ENCODE peak calls at places on chromosomes 4 and X, in nine cellular contexts. One of them, this sample, is unnamed. For H3K4me1, the result is how much of the 10 kb centered on the place peaks cover.

GRCh38 chr4:72319596-72319995 is 249.4 kb downstream of the ADAMTS3 start:
- DNase-seq in mesenchymal stem cell: no peak
- DNase-seq in right atrium auricular region: no peak
- DNase-seq in breast epithelium: no peak
- DNase-seq in PC-3: peak
- DNase-seq in thoracic aorta: no peak
- DNase-seq in transverse colon: no peak
- DNase-seq in uterus: no peak
- DNase-seq in tibial nerve: no peak
- DNase-seq in this sample: no peak

GRCh38 chr4:163544407-163545038 is 50.0 kb downstream of the TMA16 start:
- DNase-seq in mesenchymal stem cell: peak
- DNase-seq in right atrium auricular region: peak
- DNase-seq in breast epithelium: no peak
- DNase-seq in PC-3: peak
- DNase-seq in thoracic aorta: no peak
- DNase-seq in transverse colon: peak
- DNase-seq in uterus: peak
- DNase-seq in tibial nerve: peak
- DNase-seq in this sample: peak

GRCh38 chrX:145190801-145191389 is 56.4 kb upstream of the SPANXN1 start:
- DNase-seq in mesenchymal stem cell: peak
- DNase-seq in right atrium auricular region: no peak
- DNase-seq in breast epithelium: no peak
- DNase-seq in PC-3: peak
- DNase-seq in thoracic aorta: no peak
- DNase-seq in transverse colon: no peak
- DNase-seq in uterus: no peak
- DNase-seq in tibial nerve: no peak
- DNase-seq in this sample: no peak

GRCh38 chrX:20362268-20363002 is 95.7 kb upstream of the RPS6KA3 start:
- DNase-seq in mesenchymal stem cell: peak
- DNase-seq in right atrium auricular region: no peak
- DNase-seq in breast epithelium: no peak
- DNase-seq in PC-3: peak
- DNase-seq in thoracic aorta: no peak
- DNase-seq in transverse colon: no peak
- DNase-seq in uterus: no peak
- DNase-seq in tibial nerve: peak
- DNase-seq in this sample: no peak

GRCh38 chr4:853416-853781 is 27.5 kb upstream of the CPLX1 start:
- DNase-seq in mesenchymal stem cell: no peak
- DNase-seq in right atrium auricular region: no peak
- DNase-seq in breast epithelium: no peak
- DNase-seq in PC-3: no peak
- DNase-seq in thoracic aorta: no peak
- DNase-seq in transverse colon: no peak
- DNase-seq in uterus: no peak
- DNase-seq in tibial nerve: no peak
- DNase-seq in this sample: no peak

GRCh38 chrX:10190367-10190766 is 33.6 kb downstream of the CLCN4 start:
- DNase-seq in mesenchymal stem cell: peak
- DNase-seq in right atrium auricular region: no peak
- DNase-seq in breast epithelium: no peak
- DNase-seq in PC-3: peak
- DNase-seq in thoracic aorta: no peak
- DNase-seq in transverse colon: peak
- DNase-seq in uterus: peak
- DNase-seq in tibial nerve: peak
- DNase-seq in this sample: no peak

GRCh38 chr4:81971637-81972036 is 402.2 kb downstream of the HNRNPD start:
- DNase-seq in mesenchymal stem cell: no peak
- DNase-seq in right atrium auricular region: no peak
- DNase-seq in breast epithelium: no peak
- DNase-seq in PC-3: no peak
- DNase-seq in thoracic aorta: no peak
- DNase-seq in transverse colon: no peak
- DNase-seq in uterus: no peak
- DNase-seq in tibial nerve: no peak
- DNase-seq in this sample: no peak

GRCh38 chr4:122968227-122968812 is 45.9 kb upstream of the NUDT6 start:
- DNase-seq in mesenchymal stem cell: no peak
- DNase-seq in right atrium auricular region: no peak
- DNase-seq in breast epithelium: no peak
- DNase-seq in PC-3: peak
- DNase-seq in thoracic aorta: no peak
- DNase-seq in transverse colon: no peak
- DNase-seq in uterus: no peak
- DNase-seq in tibial nerve: no peak
- DNase-seq in this sample: no peak

GRCh38 chrX:16101581-16101980 is 21.8 kb upstream of the GRPR start:
- DNase-seq in mesenchymal stem cell: no peak
- DNase-seq in right atrium auricular region: no peak
- DNase-seq in breast epithelium: no peak
- DNase-seq in PC-3: no peak
- DNase-seq in thoracic aorta: no peak
- DNase-seq in transverse colon: no peak
- DNase-seq in uterus: no peak
- DNase-seq in tibial nerve: no peak
- DNase-seq in this sample: no peak

GRCh38 chr4:67871867-67872266 is 11.9 kb downstream of the TMPRSS11D start:
- DNase-seq in mesenchymal stem cell: peak
- DNase-seq in right atrium auricular region: no peak
- DNase-seq in breast epithelium: no peak
- DNase-seq in PC-3: peak
- DNase-seq in thoracic aorta: no peak
- DNase-seq in transverse colon: no peak
- DNase-seq in uterus: no peak
- DNase-seq in tibial nerve: no peak
- DNase-seq in this sample: no peak

GRCh38 chrX:120672389-120672788 is 42.5 kb upstream of the C1GALT1C1 start:
- DNase-seq in mesenchymal stem cell: peak
- DNase-seq in right atrium auricular region: peak
- DNase-seq in breast epithelium: no peak
- DNase-seq in PC-3: peak
- DNase-seq in thoracic aorta: peak
- DNase-seq in transverse colon: no peak
- DNase-seq in uterus: peak
- DNase-seq in tibial nerve: peak
- DNase-seq in this sample: peak

GRCh38 chr4:2800691-2801596 is 8.1 kb downstream of the SH3BP2 start:
- DNase-seq in mesenchymal stem cell: peak
- DNase-seq in right atrium auricular region: peak
- DNase-seq in breast epithelium: peak
- DNase-seq in PC-3: no peak
- DNase-seq in thoracic aorta: no peak
- DNase-seq in transverse colon: peak
- DNase-seq in uterus: peak
- DNase-seq in tibial nerve: peak
- DNase-seq in this sample: peak

GRCh38 chrX:39125834-39126233 is 324.6 kb downstream of the MID1IP1 start:
- DNase-seq in mesenchymal stem cell: no peak
- DNase-seq in right atrium auricular region: no peak
- DNase-seq in breast epithelium: no peak
- DNase-seq in PC-3: no peak
- DNase-seq in thoracic aorta: no peak
- DNase-seq in transverse colon: no peak
- DNase-seq in uterus: no peak
- DNase-seq in tibial nerve: peak
- DNase-seq in this sample: no peak

GRCh38 chrX:30971761-30972603 is 82.9 kb upstream of the TAB3 start:
- DNase-seq in mesenchymal stem cell: peak
- DNase-seq in right atrium auricular region: no peak
- DNase-seq in breast epithelium: no peak
- DNase-seq in PC-3: peak
- DNase-seq in thoracic aorta: no peak
- DNase-seq in transverse colon: peak
- DNase-seq in uterus: no peak
- DNase-seq in tibial nerve: no peak
- DNase-seq in this sample: no peak

GRCh38 chr4:52657630-52658501 is 1.2 kb downstream of the USP46 start:
- DNase-seq in mesenchymal stem cell: peak
- DNase-seq in right atrium auricular region: peak
- DNase-seq in breast epithelium: no peak
- DNase-seq in PC-3: peak
- DNase-seq in thoracic aorta: no peak
- DNase-seq in transverse colon: no peak
- DNase-seq in uterus: peak
- DNase-seq in tibial nerve: peak
- DNase-seq in this sample: no peak

GRCh38 chr4:124139044-124139443 is 573.5 kb downstream of the ANKRD50 start:
- DNase-seq in mesenchymal stem cell: no peak
- DNase-seq in right atrium auricular region: no peak
- DNase-seq in breast epithelium: no peak
- DNase-seq in PC-3: no peak
- DNase-seq in thoracic aorta: no peak
- DNase-seq in transverse colon: no peak
- DNase-seq in uterus: no peak
- DNase-seq in tibial nerve: no peak
- DNase-seq in this sample: no peak

GRCh38 chrX:140504371-140505324 is at the start of gene SOX3:
- DNase-seq in mesenchymal stem cell: no peak
- DNase-seq in right atrium auricular region: no peak
- DNase-seq in breast epithelium: no peak
- DNase-seq in PC-3: no peak
- DNase-seq in thoracic aorta: no peak
- DNase-seq in transverse colon: no peak
- DNase-seq in uterus: no peak
- DNase-seq in tibial nerve: no peak
- DNase-seq in this sample: no peak

GRCh38 chr4:37066149-37066548 is 178.4 kb upstream of the NWD2 start:
- DNase-seq in mesenchymal stem cell: no peak
- DNase-seq in right atrium auricular region: no peak
- DNase-seq in breast epithelium: no peak
- DNase-seq in PC-3: peak
- DNase-seq in thoracic aorta: no peak
- DNase-seq in transverse colon: no peak
- DNase-seq in uterus: no peak
- DNase-seq in tibial nerve: no peak
- DNase-seq in this sample: no peak

GRCh38 chr4:152779513-152780266 is at the start of the genes ARFIP1 and TIGD4:
- DNase-seq in mesenchymal stem cell: peak
- DNase-seq in right atrium auricular region: peak
- DNase-seq in breast epithelium: peak
- DNase-seq in PC-3: peak
- DNase-seq in thoracic aorta: peak
- DNase-seq in transverse colon: peak
- DNase-seq in uterus: peak
- DNase-seq in tibial nerve: peak
- DNase-seq in this sample: peak
- H3K4me1 ChIP-seq in mesenchymal stem cell: under half
- H3K4me1 ChIP-seq in right atrium auricular region: under half
- H3K4me1 ChIP-seq in breast epithelium: under half
- H3K4me1 ChIP-seq in PC-3: under half
- H3K4me1 ChIP-seq in thoracic aorta: under half
- H3K4me1 ChIP-seq in transverse colon: under half
- H3K4me1 ChIP-seq in uterus: under half
- H3K4me1 ChIP-seq in tibial nerve: under half
- H3K4me1 ChIP-seq in this sample: half or more

GRCh38 chr4:173527103-173527876 is 2.7 kb downstream of the HAND2 start:
- DNase-seq in mesenchymal stem cell: peak
- DNase-seq in right atrium auricular region: no peak
- DNase-seq in breast epithelium: no peak
- DNase-seq in PC-3: no peak
- DNase-seq in thoracic aorta: no peak
- DNase-seq in transverse colon: no peak
- DNase-seq in uterus: no peak
- DNase-seq in tibial nerve: no peak
- DNase-seq in this sample: no peak

GRCh38 chr4:173530326-173531062 is 465 bp upstream of the HAND2 start:
- DNase-seq in mesenchymal stem cell: no peak
- DNase-seq in right atrium auricular region: no peak
- DNase-seq in breast epithelium: no peak
- DNase-seq in PC-3: no peak
- DNase-seq in thoracic aorta: no peak
- DNase-seq in transverse colon: no peak
- DNase-seq in uterus: no peak
- DNase-seq in tibial nerve: no peak
- DNase-seq in this sample: no peak

GRCh38 chr4:173526724-173527102 is 3.3 kb downstream of the HAND2 start:
- DNase-seq in mesenchymal stem cell: no peak
- DNase-seq in right atrium auricular region: no peak
- DNase-seq in breast epithelium: no peak
- DNase-seq in PC-3: no peak
- DNase-seq in thoracic aorta: no peak
- DNase-seq in transverse colon: no peak
- DNase-seq in uterus: no peak
- DNase-seq in tibial nerve: no peak
- DNase-seq in this sample: no peak

GRCh38 chr4:173529505-173530325 is at the start of gene HAND2:
- DNase-seq in mesenchymal stem cell: peak
- DNase-seq in right atrium auricular region: peak
- DNase-seq in breast epithelium: no peak
- DNase-seq in PC-3: no peak
- DNase-seq in thoracic aorta: no peak
- DNase-seq in transverse colon: peak
- DNase-seq in uterus: peak
- DNase-seq in tibial nerve: no peak
- DNase-seq in this sample: peak

GRCh38 chr4:173528378-173529321 is 1.4 kb downstream of the HAND2 start:
- DNase-seq in mesenchymal stem cell: peak
- DNase-seq in right atrium auricular region: no peak
- DNase-seq in breast epithelium: no peak
- DNase-seq in PC-3: no peak
- DNase-seq in thoracic aorta: no peak
- DNase-seq in transverse colon: no peak
- DNase-seq in uterus: no peak
- DNase-seq in tibial nerve: no peak
- DNase-seq in this sample: peak
- H3K4me3 ChIP-seq in mesenchymal stem cell: peak
- H3K4me3 ChIP-seq in right atrium auricular region: peak
- H3K4me3 ChIP-seq in breast epithelium: peak
- H3K4me3 ChIP-seq in PC-3: no peak
- H3K4me3 ChIP-seq in thoracic aorta: peak
- H3K4me3 ChIP-seq in transverse colon: peak
- H3K4me3 ChIP-seq in uterus: peak
- H3K4me3 ChIP-seq in tibial nerve: peak
- H3K4me3 ChIP-seq in this sample: peak

GRCh38 chr4:88091378-88091777 is 67.1 kb downstream of the ABCG2 start:
- DNase-seq in mesenchymal stem cell: no peak
- DNase-seq in right atrium auricular region: no peak
- DNase-seq in breast epithelium: no peak
- DNase-seq in PC-3: no peak
- DNase-seq in thoracic aorta: no peak
- DNase-seq in transverse colon: no peak
- DNase-seq in uterus: no peak
- DNase-seq in tibial nerve: no peak
- DNase-seq in this sample: no peak
- H3K4me1 ChIP-seq in mesenchymal stem cell: under half
- H3K4me1 ChIP-seq in right atrium auricular region: under half
- H3K4me1 ChIP-seq in breast epithelium: under half
- H3K4me1 ChIP-seq in PC-3: under half
- H3K4me1 ChIP-seq in thoracic aorta: under half
- H3K4me1 ChIP-seq in transverse colon: under half
- H3K4me1 ChIP-seq in uterus: under half
- H3K4me1 ChIP-seq in tibial nerve: under half
- H3K4me1 ChIP-seq in this sample: under half

GRCh38 chrX:32087663-32088062 is 1015.8 kb upstream of the FTHL17 start:
- DNase-seq in mesenchymal stem cell: no peak
- DNase-seq in right atrium auricular region: no peak
- DNase-seq in breast epithelium: no peak
- DNase-seq in PC-3: no peak
- DNase-seq in thoracic aorta: no peak
- DNase-seq in transverse colon: no peak
- DNase-seq in uterus: no peak
- DNase-seq in tibial nerve: no peak
- DNase-seq in this sample: no peak

GRCh38 chrX:32084757-32085156 is 1012.9 kb upstream of the FTHL17 start:
- DNase-seq in mesenchymal stem cell: no peak
- DNase-seq in right atrium auricular region: no peak
- DNase-seq in breast epithelium: no peak
- DNase-seq in PC-3: no peak
- DNase-seq in thoracic aorta: no peak
- DNase-seq in transverse colon: no peak
- DNase-seq in uterus: no peak
- DNase-seq in tibial nerve: no peak
- DNase-seq in this sample: no peak
- H3K4me3 ChIP-seq in mesenchymal stem cell: no peak
- H3K4me3 ChIP-seq in right atrium auricular region: no peak
- H3K4me3 ChIP-seq in breast epithelium: no peak
- H3K4me3 ChIP-seq in PC-3: no peak
- H3K4me3 ChIP-seq in thoracic aorta: no peak
- H3K4me3 ChIP-seq in transverse colon: no peak
- H3K4me3 ChIP-seq in uterus: no peak
- H3K4me3 ChIP-seq in tibial nerve: no peak
- H3K4me3 ChIP-seq in this sample: no peak

This sample was measured in left ventricle myocardium inferior.